ENCODE peak calls at places on chromosomes 12 and 14, in ten cellular contexts. E, F, Q, U, L, R, O, P, J and Y are unnamed samples.

GRCh38 chr14:102768223-102769048 is 8.8 kb upstream of the TRAF3 start:
- DNase-seq in E (no peak), F (no peak), Q (no peak), U (no peak), L (no peak), R (no peak), O (no peak), P (peak; percentile 52), J (peak; percentile 24), Y (no peak)

GRCh38 chr12:110199360-110200123 is 75.4 kb downstream of the IFT81 start:
- DNase-seq in E (no peak), F (peak; percentile 13), Q (no peak), U (no peak), L (peak; percentile 78), R (no peak), O (peak; percentile 27), P (no peak), J (no peak), Y (no peak)

GRCh38 chr12:28759334-28759733 is 389.7 kb upstream of the FAR2 start:
- DNase-seq in E (no peak), F (peak; percentile 98), Q (no peak), U (no peak), L (no peak), R (no peak), O (no peak), P (no peak), J (no peak), Y (no peak)

GRCh38 chr12:48972213-48973021 is 882 bp upstream of the WNT10B start:
- DNase-seq in E (no peak), F (no peak), Q (no peak), U (no peak), L (peak; percentile 78), R (no peak), O (no peak), P (no peak), J (no peak), Y (no peak)

GRCh38 chr12:100706029-100706428 is 88.5 kb upstream of the ANO4 start:
- DNase-seq in E (no peak), F (peak; percentile 97), Q (peak; percentile 64), U (no peak), L (peak; percentile 86), R (no peak), O (no peak), P (no peak), J (no peak), Y (peak; percentile 41)

GRCh38 chr12:129729170-129729569 is 174.7 kb downstream of the TMEM132D start:
- DNase-seq in E (no peak), F (no peak), Q (no peak), U (no peak), L (no peak), R (no peak), O (no peak), P (no peak), J (no peak), Y (no peak)

GRCh38 chr12:42769455-42769854 is 179.9 kb upstream of the PRICKLE1 start:
- DNase-seq in E (no peak), F (no peak), Q (no peak), U (no peak), L (no peak), R (no peak), O (no peak), P (no peak), J (no peak), Y (no peak)

GRCh38 chr14:88614218-88614907 is 51.5 kb downstream of the ZC3H14 start:
- DNase-seq in E (no peak), F (peak; percentile 58), Q (peak; percentile 19), U (no peak), L (peak; percentile 86), R (no peak), O (peak; percentile 43), P (no peak), J (no peak), Y (no peak)

GRCh38 chr14:70096866-70097265 is 91.9 kb downstream of the SLC8A3 start:
- DNase-seq in E (peak; percentile 23), F (peak; percentile 36), Q (no peak), U (no peak), L (peak; percentile 12), R (no peak), O (peak; percentile 12), P (no peak), J (no peak), Y (peak; percentile 40)

GRCh38 chr14:90111895-90112534 is 50.2 kb downstream of the KCNK13 start:
- DNase-seq in E (no peak), F (peak; percentile 91), Q (peak; percentile 28), U (no peak), L (peak; percentile 82), R (no peak), O (peak; percentile 46), P (no peak), J (peak; percentile 3), Y (no peak)

GRCh38 chr12:23204933-23205778 is 580.2 kb downstream of the ETNK1 start:
- DNase-seq in E (peak; percentile 19), F (peak; percentile 69), Q (peak; percentile 24), U (peak; percentile 29), L (peak; percentile 53), R (no peak), O (peak; percentile 25), P (peak; percentile 20), J (peak; percentile 56), Y (peak; percentile 63)

GRCh38 chr14:104284636-104285482 is 146.5 kb downstream of the KIF26A start:
- DNase-seq in E (peak; percentile 2), F (no peak), Q (no peak), U (no peak), L (no peak), R (no peak), O (no peak), P (no peak), J (no peak), Y (no peak)

GRCh38 chr14:23366163-23366921 is 1.4 kb upstream of the EFS start:
- DNase-seq in E (peak; percentile 96), F (peak; percentile 83), Q (no peak), U (no peak), L (peak; percentile 79), R (no peak), O (peak; percentile 69), P (no peak), J (peak; percentile 87), Y (no peak)

GRCh38 chr12:56010112-56010570 is 10.7 kb upstream of the IKZF4 start:
- DNase-seq in E (no peak), F (no peak), Q (no peak), U (no peak), L (no peak), R (no peak), O (no peak), P (no peak), J (no peak), Y (no peak)

GRCh38 chr14:28142400-28143015 is 624.1 kb upstream of the FOXG1 start:
- DNase-seq in E (no peak), F (peak; percentile 36), Q (no peak), U (no peak), L (no peak), R (no peak), O (no peak), P (no peak), J (peak; percentile 58), Y (peak; percentile 52)

GRCh38 chr14:103594265-103594664 is 31.5 kb downstream of the COA8 start:
- DNase-seq in E (no peak), F (peak; percentile 84), Q (peak; percentile 50), U (no peak), L (peak; percentile 83), R (no peak), O (no peak), P (no peak), J (peak; percentile 87), Y (peak; percentile 43)

GRCh38 chr12:2668816-2669215 is 126.0 kb upstream of the FKBP4 start:
- DNase-seq in E (no peak), F (no peak), Q (no peak), U (no peak), L (no peak), R (no peak), O (no peak), P (no peak), J (no peak), Y (no peak)